ENCODE peak calls at places on chromosomes 12 and 14, in ten cellular contexts. X, D, R, O, V, S, P, T, Q and K are unnamed samples.

GRCh38 chr14:81402123-81402495 is 2.0 kb upstream of the STON2 start:
- ATAC-seq in R (peak), V (no peak), D (no peak), S (peak), P (no peak), O (no peak), X (no peak), Q (no peak), T (no peak), K (no peak)

GRCh38 chr12:89863968-89864367 is 155.3 kb upstream of the ATP2B1 start:
- ATAC-seq in P (peak), V (no peak), O (peak), Q (no peak), R (peak), X (peak), D (no peak), T (peak), S (peak), K (peak)

GRCh38 chr12:52543985-52544888 is 8.7 kb downstream of the KRT71 start:
- ATAC-seq in X (peak), Q (peak), O (no peak), S (no peak), R (peak), D (no peak), T (no peak), P (no peak), V (no peak), K (peak)

GRCh38 chr14:66920196-66920595 is 269.0 kb upstream of the GARIN2 start:
- ATAC-seq in Q (no peak), T (no peak), O (no peak), D (no peak), S (no peak), P (no peak), V (no peak), X (no peak), R (no peak), K (no peak)

GRCh38 chr14:65095633-65096205 is 6.6 kb downstream of the MAX start:
- ATAC-seq in D (peak), T (peak), X (no peak), Q (peak), P (no peak), S (peak), R (peak), O (peak), V (no peak), K (no peak)

GRCh38 chr14:104872469-104873341 is 7.6 kb downstream of the CEP170B start:
- ATAC-seq in T (peak), X (peak), P (no peak), R (peak), S (peak), V (no peak), O (peak), D (peak), Q (peak), K (peak)

GRCh38 chr12:67981236-67982164 is 7.7 kb upstream of the IFNG-AS1 start:
- ATAC-seq in V (no peak), Q (no peak), R (peak), S (no peak), T (no peak), P (no peak), O (no peak), X (no peak), D (no peak), K (no peak)

GRCh38 chr12:32517966-32518365 is 118.6 kb downstream of the FGD4 start:
- ATAC-seq in V (no peak), O (no peak), R (no peak), T (no peak), D (no peak), Q (no peak), X (no peak), S (no peak), P (no peak), K (no peak)

GRCh38 chr12:18581232-18581962 is 156.4 kb downstream of the PLCZ1 start:
- ATAC-seq in X (no peak), R (no peak), S (no peak), Q (no peak), P (no peak), O (no peak), T (no peak), D (no peak), V (no peak), K (no peak)

GRCh38 chr12:27207626-27208413 is 36.3 kb upstream of the STK38L start:
- ATAC-seq in Q (no peak), O (no peak), P (no peak), S (no peak), D (peak), V (no peak), X (no peak), T (no peak), R (no peak), K (no peak)

GRCh38 chr14:53347046-53347445 is 193.9 kb upstream of the DDHD1 start:
- ATAC-seq in S (no peak), V (no peak), Q (no peak), T (no peak), O (no peak), D (no peak), P (no peak), R (no peak), X (peak), K (no peak)

GRCh38 chr14:68684466-68685418 is 108.1 kb downstream of the ZFP36L1 start:
- ATAC-seq in X (no peak), O (no peak), Q (no peak), S (no peak), V (no peak), T (no peak), P (no peak), D (peak), R (no peak), K (no peak)

GRCh38 chr14:94489336-94489735 is 13.3 kb upstream of the SERPINA9 start:
- ATAC-seq in O (no peak), R (no peak), D (no peak), V (no peak), S (no peak), Q (no peak), P (no peak), X (no peak), T (no peak), K (no peak)

GRCh38 chr14:86790408-86791364 is 1202.3 kb downstream of the GALC start:
- ATAC-seq in P (no peak), O (no peak), R (no peak), X (no peak), Q (no peak), V (no peak), D (no peak), T (peak), S (no peak), K (no peak)

GRCh38 chr14:68106917-68107316 is 287.3 kb downstream of the RAD51B start:
- ATAC-seq in T (no peak), O (no peak), S (no peak), V (no peak), Q (no peak), X (no peak), R (no peak), P (no peak), D (no peak), K (no peak)